ENCODE peak calls at places on chromosomes 2 and 18, in five cellular contexts. L is right lobe of liver, D is suprapubic skin, U is adrenal gland, Y is A549. I is an unnamed sample.

GRCh38 chr18:12321331-12321730 is 13.3 kb downstream of the TUBB6 start:
- DNase-seq in L (no peak), D (peak), U (peak), Y (no peak), I (no peak)

GRCh38 chr2:96353032-96353561 is 17.5 kb downstream of the NCAPH start:
- DNase-seq in L (peak), D (peak), U (peak), Y (no peak), I (no peak)

GRCh38 chr18:12637393-12637792 is 20.5 kb downstream of the SPIRE1 start:
- DNase-seq in L (no peak), D (no peak), U (no peak), Y (peak), I (no peak)

GRCh38 chr2:53896864-53897263 is 37.1 kb upstream of the GPR75 start:
- DNase-seq in L (no peak), D (no peak), U (no peak), Y (peak), I (no peak)

GRCh38 chr2:148936857-148937450 is 61.9 kb downstream of the KIF5C start:
- DNase-seq in L (no peak), D (no peak), U (no peak), Y (peak), I (no peak)

GRCh38 chr2:137997733-137998132 is 33.5 kb downstream of the HNMT start:
- DNase-seq in L (no peak), D (no peak), U (no peak), Y (no peak), I (no peak)

GRCh38 chr2:217713395-217714267 is 289.2 kb downstream of the TNS1 start:
- DNase-seq in L (peak), D (peak), U (peak), Y (peak), I (no peak)

GRCh38 chr2:43186321-43186678 is 40.1 kb downstream of the ZFP36L2 start:
- DNase-seq in L (no peak), D (no peak), U (no peak), Y (no peak), I (no peak)

GRCh38 chr18:59050661-59051057 is 89.0 kb upstream of the SEC11C start:
- DNase-seq in L (no peak), D (no peak), U (no peak), Y (no peak), I (no peak)

GRCh38 chr2:64975232-64975791 is 13.9 kb upstream of the SLC1A4 start:
- DNase-seq in L (peak), D (no peak), U (peak), Y (peak), I (no peak)

GRCh38 chr2:236254021-236254420 is 10.2 kb downstream of the ASB18 start:
- DNase-seq in L (no peak), D (no peak), U (peak), Y (no peak), I (no peak)

GRCh38 chr2:9335322-9335754 is 88.0 kb downstream of the ITGB1BP1 start:
- DNase-seq in L (peak), D (no peak), U (no peak), Y (no peak), I (no peak)

GRCh38 chr18:43671431-43671830 is 394.1 kb upstream of the SYT4 start:
- DNase-seq in L (no peak), D (no peak), U (no peak), Y (no peak), I (no peak)

GRCh38 chr2:171469176-171469575 is 35.1 kb downstream of the DCAF17 start:
- DNase-seq in L (no peak), D (no peak), U (no peak), Y (no peak), I (no peak)

GRCh38 chr2:223692227-223692947 is 90.2 kb upstream of the SCG2 start:
- DNase-seq in L (peak), D (no peak), U (peak), Y (peak), I (no peak)

GRCh38 chr2:146246734-146247523 is 1597.9 kb upstream of the ACVR2A start:
- DNase-seq in L (no peak), D (no peak), U (no peak), Y (no peak), I (no peak)

GRCh38 chr2:223114917-223115316 is 62.9 kb downstream of the KCNE4 start:
- DNase-seq in L (no peak), D (no peak), U (no peak), Y (no peak), I (no peak)

GRCh38 chr2:106193977-106194778 is at the start of gene UXS1:
- DNase-seq in L (peak), D (peak), U (peak), Y (peak), I (peak)
- TF ChIP-seq POLR2A in L (peak), D (no peak), U (no peak), Y (peak), I (no peak)

GRCh38 chr2:20595439-20596192 is 55.3 kb downstream of the HS1BP3 start:
- DNase-seq in L (peak), D (peak), U (peak), Y (no peak), I (no peak)

GRCh38 chr2:20599001-20599600 is 51.8 kb downstream of the HS1BP3 start:
- DNase-seq in L (peak), D (peak), U (peak), Y (no peak), I (no peak)

GRCh38 chr2:20596193-20596972 is 54.5 kb downstream of the HS1BP3 start:
- DNase-seq in L (peak), D (no peak), U (no peak), Y (no peak), I (no peak)

GRCh38 chr2:20597868-20598183 is 53.1 kb downstream of the HS1BP3 start:
- DNase-seq in L (peak), D (peak), U (peak), Y (no peak), I (no peak)

GRCh38 chr2:20596973-20597867 is 53.7 kb downstream of the HS1BP3 start:
- DNase-seq in L (peak), D (peak), U (peak), Y (no peak), I (no peak)
- TF ChIP-seq POLR2A in L (peak), D (no peak), U (no peak), Y (no peak), I (no peak)

GRCh38 chr2:60840880-60841279 is 40.5 kb upstream of the REL start:
- DNase-seq in L (no peak), D (no peak), U (no peak), Y (no peak), I (no peak)

GRCh38 chr2:60838481-60838880 is 42.9 kb upstream of the REL start:
- DNase-seq in L (no peak), D (no peak), U (no peak), Y (no peak), I (no peak)

GRCh38 chr2:60837123-60837522 is 44.3 kb upstream of the REL start:
- DNase-seq in L (no peak), D (no peak), U (no peak), Y (no peak), I (no peak)

GRCh38 chr2:60836491-60836890 is 44.9 kb upstream of the REL start:
- DNase-seq in L (no peak), D (no peak), U (no peak), Y (no peak), I (no peak)

DNA sequence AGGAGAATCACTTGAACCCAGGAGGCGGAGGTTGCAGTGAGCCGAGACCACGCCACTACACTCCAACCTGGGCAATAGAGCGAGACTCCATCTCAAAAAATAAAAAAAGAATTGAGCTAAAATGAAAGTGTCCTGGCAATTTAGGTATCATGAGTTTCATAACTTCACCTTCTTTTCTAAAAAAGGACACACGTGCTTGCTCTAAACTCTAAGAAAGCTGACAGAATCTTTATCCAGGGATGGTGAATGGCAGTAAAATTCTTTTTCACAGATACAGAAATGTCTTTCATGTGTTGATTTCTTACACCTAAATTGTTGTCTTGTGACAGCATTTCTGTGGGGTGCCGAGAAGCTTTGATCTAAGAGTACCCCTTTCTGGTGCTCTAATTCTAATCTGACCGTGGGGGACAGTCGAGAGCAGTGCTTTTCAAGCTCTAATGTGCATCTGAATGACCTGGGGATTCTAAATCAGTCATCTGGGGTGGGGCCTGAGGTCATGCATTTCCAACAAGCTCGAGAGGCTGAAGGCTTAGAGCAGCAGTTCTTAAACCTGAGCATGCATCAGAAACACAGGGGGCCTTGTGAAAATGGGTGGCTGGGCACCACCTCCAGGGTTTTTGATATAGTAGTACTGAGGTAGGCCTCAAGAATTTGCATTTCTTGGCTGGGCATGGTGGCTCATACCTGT is 42.1 kb upstream of the REL start:
- DNase-seq in L (no peak), D (no peak), U (no peak), Y (no peak), I (no peak)
- TF ChIP-seq POLR2A in L (no peak), D (no peak), U (no peak), Y (no peak), I (no peak)

DNA sequence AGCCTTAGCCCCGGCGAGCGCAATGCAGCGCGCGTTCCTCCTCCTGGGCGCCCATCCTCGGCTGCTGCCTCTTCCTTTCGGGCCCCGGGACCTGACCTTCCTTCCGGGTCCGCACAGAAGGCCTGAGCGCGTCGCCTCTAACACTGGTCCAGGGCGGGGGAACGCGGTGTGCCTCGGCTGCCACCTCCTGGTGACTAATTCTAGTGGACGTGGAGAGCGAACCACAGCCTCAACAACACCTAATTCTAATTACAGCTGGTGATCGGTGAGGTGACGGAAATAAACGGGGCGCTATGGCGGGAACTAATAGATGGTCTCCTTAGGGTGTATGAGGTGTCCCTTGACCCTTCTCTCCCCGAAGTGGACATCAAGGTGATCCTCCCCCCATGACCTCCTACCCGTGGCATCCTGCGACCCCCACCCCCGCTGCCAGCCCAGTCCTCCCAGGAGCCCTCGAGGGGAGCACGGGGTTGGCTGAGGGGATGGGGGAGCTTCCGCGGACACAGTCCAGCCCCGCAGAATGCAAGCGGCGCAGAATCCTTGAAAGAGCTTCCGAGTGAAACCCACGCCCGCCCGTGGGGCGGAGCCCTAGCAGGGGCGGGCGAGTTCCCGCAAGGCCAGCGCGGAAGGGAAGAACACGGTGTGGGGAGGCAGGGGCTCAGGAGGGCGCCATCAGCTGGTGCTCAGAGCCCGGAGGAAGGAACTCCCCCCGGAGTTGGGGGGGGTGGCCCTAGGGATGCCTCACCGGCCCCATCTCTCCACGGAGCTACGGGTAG is 12.8 kb upstream of the HMSD start:
- DNase-seq in L (peak), D (peak), U (peak), Y (peak), I (peak)
- TF ChIP-seq POLR2A in L (no peak), D (no peak), U (no peak), Y (no peak), I (no peak)

GRCh38 chr18:677951-678363 is 20.5 kb downstream of the TYMS start:
- DNase-seq in L (no peak), D (no peak), U (peak), Y (no peak), I (no peak)

GRCh38 chr18:676747-677544 is 19.5 kb downstream of the TYMS start:
- DNase-seq in L (no peak), D (no peak), U (no peak), Y (no peak), I (no peak)

GRCh38 chr18:673769-674168 is 16.3 kb downstream of the TYMS start:
- DNase-seq in L (no peak), D (no peak), U (no peak), Y (no peak), I (no peak)

GRCh38 chr18:675307-675706 is 17.9 kb downstream of the TYMS start:
- DNase-seq in L (no peak), D (no peak), U (no peak), Y (no peak), I (no peak)

DNA sequence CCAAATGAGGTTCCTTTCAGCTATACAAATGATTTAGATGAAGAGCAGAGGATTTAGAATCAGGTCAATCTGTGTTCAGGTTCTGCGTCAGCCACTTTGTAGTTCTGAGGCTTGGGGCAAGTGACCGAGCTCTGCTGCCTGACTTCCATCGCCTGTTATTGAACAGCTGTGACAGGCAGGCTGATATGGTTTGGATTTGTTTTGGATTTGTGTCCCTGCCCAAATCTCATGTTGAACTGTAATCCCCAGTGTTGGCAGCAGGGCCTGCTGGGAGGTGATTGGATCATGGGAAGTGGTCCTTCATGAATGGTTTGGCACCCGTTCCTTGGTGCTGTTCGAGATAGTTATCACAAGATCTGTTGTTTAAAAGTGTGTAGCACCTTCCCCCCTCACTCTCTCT is 18.6 kb downstream of the TYMS start:
- DNase-seq in L (no peak), D (no peak), U (no peak), Y (no peak), I (no peak)
- TF ChIP-seq POLR2A in L (no peak), D (no peak), U (no peak), Y (no peak), I (no peak)

DNA sequence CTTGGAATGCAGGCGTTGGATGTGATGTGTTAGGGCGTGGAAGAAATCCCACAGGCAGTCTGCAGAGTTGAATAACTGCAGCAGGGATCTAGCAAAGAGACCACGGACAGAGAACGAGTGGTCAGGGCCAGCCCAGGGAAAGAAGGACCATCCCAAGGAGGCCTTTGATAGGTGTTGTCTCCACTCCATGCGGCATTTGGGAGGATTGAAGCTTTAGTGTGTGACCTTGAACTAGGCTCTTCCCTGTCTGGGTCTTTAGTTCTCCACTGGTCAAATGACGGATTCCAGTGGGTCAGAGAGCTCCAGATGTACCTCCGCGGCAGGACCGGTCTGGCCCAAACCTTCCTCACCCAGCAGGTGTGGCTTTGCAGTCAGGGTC is 18.4 kb downstream of the GREB1 start:
- DNase-seq in L (no peak), D (no peak), U (no peak), Y (no peak), I (no peak)
- TF ChIP-seq POLR2A in L (no peak), D (no peak), U (no peak), Y (no peak), I (no peak)

I was measured in esophagus squamous epithelium.